ENCODE peak calls at places on chromosomes 1 and 21, in eight cellular contexts. R is uterus, N is K562, C is A549, H is tibial nerve, Y is IMR-90, G is prostate gland, Q is esophagus squamous epithelium. X is an unnamed sample.

GRCh38 chr1:96313216-96313615 is 408.4 kb upstream of the PTBP2 start:
- DNase-seq in R (no peak), N (no peak), C (no peak), H (no peak), Y (peak), G (no peak), Q (no peak), X (no peak)

GRCh38 chr1:205122489-205122882 is 708 bp upstream of the RBBP5 start:
- DNase-seq in R (no peak), N (no peak), C (no peak), H (no peak), Y (no peak), G (no peak), Q (no peak), X (no peak)

GRCh38 chr21:32136546-32136945 is 142.3 kb downstream of the MIS18A start:
- DNase-seq in R (no peak), N (no peak), C (no peak), H (no peak), Y (no peak), G (no peak), Q (no peak), X (no peak)

GRCh38 chr1:221663321-221663720 is 78.6 kb downstream of the DUSP10 start:
- DNase-seq in R (no peak), N (no peak), C (no peak), H (no peak), Y (peak), G (no peak), Q (no peak), X (no peak)

GRCh38 chr21:31351438-31351837 is 7.4 kb upstream of the TIAM1 start:
- DNase-seq in R (no peak), N (no peak), C (no peak), H (no peak), Y (peak), G (no peak), Q (no peak), X (no peak)

GRCh38 chr1:20446796-20447195 is 39.2 kb downstream of the CAMK2N1 start:
- DNase-seq in R (no peak), N (no peak), C (no peak), H (no peak), Y (peak), G (no peak), Q (no peak), X (no peak)

GRCh38 chr1:204577794-204578478 is 61.7 kb downstream of the MDM4 start:
- DNase-seq in R (no peak), N (no peak), C (no peak), H (no peak), Y (no peak), G (no peak), Q (no peak), X (no peak)

GRCh38 chr1:203299180-203299579 is 6.1 kb upstream of the BTG2 start:
- DNase-seq in R (no peak), N (no peak), C (no peak), H (no peak), Y (no peak), G (no peak), Q (no peak), X (no peak)

GRCh38 chr1:74323937-74324473 is 88.8 kb downstream of the TNNI3K start:
- DNase-seq in R (no peak), N (no peak), C (no peak), H (no peak), Y (no peak), G (no peak), Q (no peak), X (no peak)

GRCh38 chr21:44423941-44424607 is 31.2 kb upstream of the LRRC3 start:
- DNase-seq in R (no peak), N (no peak), C (no peak), H (peak), Y (no peak), G (no peak), Q (no peak), X (no peak)

GRCh38 chr1:178727014-178727895 is 2.2 kb downstream of the RALGPS2 start:
- DNase-seq in R (no peak), N (no peak), C (peak), H (no peak), Y (no peak), G (no peak), Q (no peak), X (no peak)

GRCh38 chr1:219092206-219092605 is 81.5 kb upstream of the LYPLAL1 start:
- DNase-seq in R (no peak), N (no peak), C (peak), H (no peak), Y (peak), G (no peak), Q (no peak), X (no peak)

GRCh38 chr1:168379110-168379860 is 98.6 kb downstream of the TBX19 start:
- DNase-seq in R (no peak), N (no peak), C (peak), H (no peak), Y (peak), G (no peak), Q (no peak), X (no peak)

GRCh38 chr1:191022856-191023255 is 545.2 kb upstream of the BRINP3 start:
- DNase-seq in R (no peak), N (no peak), C (no peak), H (no peak), Y (peak), G (no peak), Q (no peak), X (no peak)

GRCh38 chr1:53715478-53715877 is 23.5 kb downstream of the GLIS1 start:
- DNase-seq in R (no peak), N (peak), C (peak), H (no peak), Y (peak), G (no peak), Q (no peak), X (peak)

GRCh38 chr1:187433598-187433997 is 604.8 kb downstream of the PLA2G4A start:
- DNase-seq in R (no peak), N (no peak), C (no peak), H (no peak), Y (peak), G (no peak), Q (no peak), X (no peak)

GRCh38 chr1:204660509-204660908 is 25.0 kb downstream of the LRRN2 start:
- DNase-seq in R (no peak), N (no peak), C (no peak), H (no peak), Y (no peak), G (no peak), Q (no peak), X (no peak)

GRCh38 chr1:116990612-116991151 is 10.9 kb upstream of the CD101 start:
- DNase-seq in R (peak), N (no peak), C (no peak), H (peak), Y (peak), G (peak), Q (no peak), X (peak)

GRCh38 chr1:174194451-174194850 is 35.1 kb downstream of the RABGAP1L start:
- DNase-seq in R (no peak), N (no peak), C (no peak), H (no peak), Y (no peak), G (no peak), Q (no peak), X (no peak)

GRCh38 chr1:183195146-183195571 is 9.1 kb downstream of the LAMC2 start:
- DNase-seq in R (no peak), N (no peak), C (peak), H (no peak), Y (peak), G (no peak), Q (no peak), X (no peak)

GRCh38 chr1:12305377-12305776 is 75.5 kb downstream of the VPS13D start:
- DNase-seq in R (peak), N (no peak), C (no peak), H (no peak), Y (no peak), G (no peak), Q (no peak), X (no peak)

GRCh38 chr21:8988696-8989095 is 1532.7 kb upstream of the TPTE start:
- DNase-seq in R (no peak), N (no peak), C (peak), H (no peak), Y (no peak), G (no peak), Q (no peak), X (no peak)

GRCh38 chr21:18954415-18954972 is 550.9 kb upstream of the TMPRSS15 start:
- DNase-seq in R (no peak), N (no peak), C (no peak), H (no peak), Y (no peak), G (no peak), Q (no peak), X (no peak)

GRCh38 chr21:29436143-29436542 is 137.4 kb downstream of the BACH1 start:
- DNase-seq in R (no peak), N (no peak), C (no peak), H (no peak), Y (no peak), G (peak), Q (no peak), X (no peak)

GRCh38 chr1:157363660-157364140 is 188.6 kb downstream of the FCRL5 start:
- DNase-seq in R (no peak), N (no peak), C (peak), H (no peak), Y (peak), G (no peak), Q (no peak), X (peak)

GRCh38 chr1:45983964-45984363 is 148.5 kb downstream of the PIK3R3 start:
- DNase-seq in R (no peak), N (no peak), C (no peak), H (no peak), Y (no peak), G (no peak), Q (no peak), X (no peak)

GRCh38 chr1:204446413-204447111 is 34.9 kb upstream of the PPP1R15B start:
- DNase-seq in R (peak), N (peak), C (peak), H (no peak), Y (peak), G (peak), Q (no peak), X (peak)

GRCh38 chr1:81920245-81920740 is 119.6 kb downstream of the ADGRL2 start:
- DNase-seq in R (peak), N (no peak), C (no peak), H (no peak), Y (peak), G (no peak), Q (no peak), X (peak)

GRCh38 chr21:33378081-33378480 is 25.1 kb upstream of the IFNGR2 start:
- DNase-seq in R (no peak), N (no peak), C (no peak), H (no peak), Y (no peak), G (no peak), Q (no peak), X (no peak)

GRCh38 chr21:33377221-33377620 is 26.0 kb upstream of the IFNGR2 start:
- DNase-seq in R (no peak), N (no peak), C (no peak), H (no peak), Y (no peak), G (no peak), Q (no peak), X (no peak)

GRCh38 chr21:33383056-33383888 is 19.9 kb upstream of the IFNGR2 start:
- DNase-seq in R (peak), N (peak), C (peak), H (no peak), Y (peak), G (peak), Q (peak), X (peak)

GRCh38 chr21:33384851-33385331 is 18.3 kb upstream of the IFNGR2 start:
- DNase-seq in R (no peak), N (no peak), C (no peak), H (no peak), Y (peak), G (no peak), Q (no peak), X (no peak)

DNA sequence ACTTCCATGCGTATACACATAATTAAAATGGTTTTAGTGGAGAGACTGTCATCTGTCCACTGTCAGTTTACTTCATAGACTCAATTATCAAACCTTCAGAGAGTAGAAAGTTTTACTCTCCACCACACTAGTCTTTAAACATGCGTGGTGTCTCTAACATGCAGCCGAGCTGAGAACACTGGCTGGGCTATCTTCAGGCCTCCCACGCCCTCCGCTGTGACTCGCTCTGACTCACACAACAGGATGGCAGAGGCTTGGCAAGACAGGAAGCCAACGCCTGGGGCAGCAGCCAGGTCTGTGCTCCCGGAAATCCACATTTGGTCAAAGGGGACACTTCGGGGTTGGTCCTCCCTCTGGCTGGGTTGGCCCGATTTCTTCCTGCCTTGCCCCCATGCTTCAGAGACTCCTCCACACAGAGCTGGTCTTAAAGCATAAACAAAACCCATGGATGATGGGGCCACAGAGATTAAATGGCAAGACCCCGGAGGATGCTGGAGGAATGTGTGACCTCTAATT is 22.7 kb upstream of the IFNGR2 start:
- DNase-seq in R (peak), N (peak), C (peak), H (peak), Y (peak), G (peak), Q (peak), X (peak)
- TF ChIP-seq POLR2A in R (no peak), N (no peak), C (no peak), H (peak), Y (peak), G (peak), Q (no peak), X (no peak)

DNA sequence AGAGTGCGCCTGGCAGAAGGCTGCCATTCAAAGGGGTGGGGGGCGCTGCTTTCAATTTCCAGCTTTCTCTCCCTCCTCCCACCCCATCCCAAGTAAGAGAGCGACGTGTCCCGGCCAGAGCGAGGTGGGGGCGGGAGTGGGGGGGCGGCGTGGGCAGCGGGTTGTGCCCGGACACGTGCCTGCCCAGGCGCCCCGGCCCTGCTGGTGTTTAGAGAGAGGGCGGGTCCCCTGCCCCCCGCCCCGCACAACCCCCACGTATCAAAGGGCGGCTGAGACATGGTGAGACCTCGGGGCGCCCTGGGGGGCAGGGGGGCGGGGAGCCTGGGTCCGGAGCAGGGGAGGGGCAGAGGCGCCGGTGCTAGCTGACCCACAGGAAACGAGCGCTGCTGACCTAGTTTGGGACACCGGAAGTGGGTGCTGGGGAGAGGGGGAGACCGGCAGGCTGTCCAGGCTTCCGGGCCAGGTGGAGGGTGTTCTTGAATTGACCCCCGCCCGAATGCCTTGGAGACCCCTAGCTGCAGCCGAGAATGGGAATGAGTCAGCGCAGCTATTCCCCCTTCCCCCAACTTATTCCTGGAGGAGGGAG is 1.3 kb downstream of the ZBTB7B start:
- DNase-seq in R (peak), N (peak), C (peak), H (peak), Y (peak), G (peak), Q (no peak), X (peak)
- H3K4me3 ChIP-seq in R (peak), N (peak), C (peak), H (peak), Y (peak), G (peak), Q (peak), X (peak)

GRCh38 chr1:154556422-154556821 is 2.0 kb downstream of the UBE2Q1 start:
- DNase-seq in R (no peak), N (no peak), C (no peak), H (no peak), Y (peak), G (no peak), Q (no peak), X (no peak)
- TF ChIP-seq POLR2A in R (no peak), N (no peak), C (no peak), H (no peak), Y (no peak), G (no peak), Q (no peak), X (no peak)

DNA sequence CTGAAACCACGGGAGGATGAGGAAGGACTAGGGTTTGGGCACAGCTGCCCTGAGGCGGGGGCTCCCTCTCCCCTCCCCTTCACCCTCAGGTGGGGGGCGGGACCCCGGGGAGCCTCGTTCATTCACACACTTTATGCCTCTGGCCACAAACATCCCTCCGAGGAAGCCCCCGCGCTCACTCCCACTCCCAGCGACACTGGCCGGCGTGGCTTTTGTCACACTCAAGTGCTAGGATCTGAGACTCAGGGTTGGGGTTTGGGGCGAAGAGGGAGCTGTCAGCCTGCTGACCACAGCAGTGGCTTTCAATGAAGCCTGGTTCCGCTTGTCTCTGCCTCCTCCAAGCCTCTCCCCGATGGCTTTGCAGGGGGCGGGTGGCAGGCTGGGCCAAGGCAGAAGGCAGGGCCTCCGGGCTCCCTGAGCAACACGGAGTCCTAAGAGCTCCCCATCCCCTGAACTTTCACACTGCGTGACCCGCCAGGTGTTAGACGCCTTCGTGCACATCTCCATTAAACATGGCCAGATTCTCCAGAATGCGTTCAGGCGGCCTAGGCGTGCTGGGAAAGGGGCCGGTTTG is 178.1 kb downstream of the NPHP4 start:
- DNase-seq in R (no peak), N (no peak), C (no peak), H (no peak), Y (no peak), G (no peak), Q (no peak), X (no peak)
- H3K4me3 ChIP-seq in R (no peak), N (no peak), C (no peak), H (no peak), Y (no peak), G (no peak), Q (no peak), X (no peak)

GRCh38 chr21:45981641-45982255 is at the start of gene COL6A1:
- DNase-seq in R (peak), N (peak), C (no peak), H (no peak), Y (peak), G (peak), Q (no peak), X (peak)
- TF ChIP-seq POLR2A in R (peak), N (no peak), C (peak), H (peak), Y (peak), G (peak), Q (no peak), X (peak)

X was measured in adrenal gland.